ENCODE peak calls at places on chromosomes 1 and 21, in four cellular contexts. T, I, G and F are unnamed samples.

GRCh38 chr1:117836069-117836468 is 93.4 kb downstream of the GDAP2 start:
- DNase-seq in T (no peak), G (no peak), I (no peak), F (no peak)

GRCh38 chr21:16587141-16587570 is 857.4 kb downstream of the USP25 start:
- DNase-seq in I (no peak), T (peak; percentile 84), G (peak; percentile 48), F (peak; percentile 54)

GRCh38 chr1:201563406-201563780 is 24.5 kb downstream of the NAV1 start:
- DNase-seq in G (no peak), I (peak; percentile 24), T (no peak), F (no peak)

GRCh38 chr1:33346921-33347649 is 26.2 kb upstream of the A3GALT2 start:
- DNase-seq in G (no peak), T (peak; percentile 81), I (no peak), F (no peak)

GRCh38 chr1:157994704-157995540 is 1.5 kb downstream of the KIRREL1 start:
- DNase-seq in T (no peak), G (no peak), I (no peak), F (no peak)

GRCh38 chr21:30710499-30710898 is 8.1 kb downstream of the KRTAP21-3 start:
- DNase-seq in I (no peak), T (no peak), G (no peak), F (no peak)

GRCh38 chr1:200610846-200611245 is 9.7 kb downstream of the KIF14 start:
- DNase-seq in T (no peak), G (no peak), I (no peak), F (no peak)

GRCh38 chr1:12537906-12538461 is 80.0 kb downstream of the DHRS3 start:
- DNase-seq in T (no peak), I (no peak), G (no peak), F (no peak)

GRCh38 chr21:42159560-42160110 is 59.3 kb upstream of the ABCG1 start:
- DNase-seq in G (no peak), I (peak; percentile 32), T (no peak), F (no peak)

GRCh38 chr1:227131193-227131592 is 187.1 kb downstream of the CDC42BPA start:
- DNase-seq in I (no peak), G (peak; percentile 34), T (peak; percentile 48), F (no peak)

GRCh38 chr21:41847066-41847804 is 31.9 kb downstream of the PRDM15 start:
- DNase-seq in T (no peak), G (no peak), I (peak; percentile 16), F (no peak)

GRCh38 chr1:8879348-8880067 is 1.0 kb upstream of the ENO1 start:
- DNase-seq in G (no peak), T (no peak), I (no peak), F (peak; percentile 37)

GRCh38 chr1:228145050-228145343 is 4.7 kb upstream of the GJC2 start:
- DNase-seq in I (no peak), G (peak; percentile 10), T (no peak), F (no peak)

GRCh38 chr1:39539252-39539790 is 37.3 kb downstream of the PABPC4 start:
- DNase-seq in I (peak; percentile 79), G (peak; percentile 85), T (peak; percentile 63), F (peak; percentile 59)

GRCh38 chr1:51624851-51625250 is 8.0 kb downstream of the OSBPL9 start:
- DNase-seq in I (no peak), T (no peak), G (no peak), F (no peak)

GRCh38 chr21:35198004-35198403 is 148.9 kb upstream of the RUNX1 start:
- DNase-seq in T (peak; percentile 63), G (no peak), I (no peak), F (no peak)

GRCh38 chr1:112954059-112954458 is 1.9 kb downstream of the SLC16A1 start:
- DNase-seq in G (no peak), I (no peak), T (no peak), F (no peak)

GRCh38 chr1:63674238-63674864 is 81.1 kb downstream of the PGM1 start:
- DNase-seq in T (peak; percentile 84), I (no peak), G (peak; percentile 72), F (peak; percentile 82)

GRCh38 chr1:103087261-103087660 is 21.1 kb downstream of the COL11A1 start:
- DNase-seq in G (no peak), I (no peak), T (no peak), F (no peak)

GRCh38 chr1:184533915-184534314 is 147.1 kb downstream of the C1orf21 start:
- DNase-seq in T (no peak), I (no peak), G (no peak), F (no peak)

GRCh38 chr21:23475518-23476189 is 2131.6 kb downstream of the MRPL39 start:
- DNase-seq in G (peak; percentile 28), I (no peak), T (no peak), F (no peak)

GRCh38 chr1:95003433-95003738 is 69.4 kb downstream of the ALG14 start:
- DNase-seq in I (no peak), G (no peak), T (no peak), F (no peak)

GRCh38 chr1:106717561-106717960 is 338.9 kb upstream of the PRMT6 start:
- DNase-seq in T (no peak), I (no peak), G (no peak), F (no peak)
- TF ChIP-seq EP300 in T (no peak), I (no peak), G (no peak), F (no peak)

GRCh38 chr1:208158640-208159541 is 85.3 kb downstream of the PLXNA2 start:
- DNase-seq in I (no peak), G (no peak), T (no peak), F (no peak)
- H3K4me1 ChIP-seq in I (peaks cover 60% of the 10 kb centered on the region), G (peaks cover 54% of the 10 kb centered on the region), T (no peaks in the 10 kb centered on the region), F (peaks cover 14% of the 10 kb centered on the region)

GRCh38 chr1:110228853-110229252 is 18.7 kb downstream of the KCNC4 start:
- DNase-seq in T (no peak), I (no peak), G (no peak), F (no peak)

GRCh38 chr1:110228386-110228785 is 18.3 kb downstream of the KCNC4 start:
- DNase-seq in G (no peak), T (no peak), I (no peak), F (no peak)

GRCh38 chr1:110227774-110228173 is 17.7 kb downstream of the KCNC4 start:
- DNase-seq in T (no peak), G (no peak), I (no peak), F (no peak)

GRCh38 chr1:110229348-110230001 is 19.4 kb downstream of the KCNC4 start:
- DNase-seq in I (no peak), G (peak; percentile 43), T (no peak), F (no peak)

DNA sequence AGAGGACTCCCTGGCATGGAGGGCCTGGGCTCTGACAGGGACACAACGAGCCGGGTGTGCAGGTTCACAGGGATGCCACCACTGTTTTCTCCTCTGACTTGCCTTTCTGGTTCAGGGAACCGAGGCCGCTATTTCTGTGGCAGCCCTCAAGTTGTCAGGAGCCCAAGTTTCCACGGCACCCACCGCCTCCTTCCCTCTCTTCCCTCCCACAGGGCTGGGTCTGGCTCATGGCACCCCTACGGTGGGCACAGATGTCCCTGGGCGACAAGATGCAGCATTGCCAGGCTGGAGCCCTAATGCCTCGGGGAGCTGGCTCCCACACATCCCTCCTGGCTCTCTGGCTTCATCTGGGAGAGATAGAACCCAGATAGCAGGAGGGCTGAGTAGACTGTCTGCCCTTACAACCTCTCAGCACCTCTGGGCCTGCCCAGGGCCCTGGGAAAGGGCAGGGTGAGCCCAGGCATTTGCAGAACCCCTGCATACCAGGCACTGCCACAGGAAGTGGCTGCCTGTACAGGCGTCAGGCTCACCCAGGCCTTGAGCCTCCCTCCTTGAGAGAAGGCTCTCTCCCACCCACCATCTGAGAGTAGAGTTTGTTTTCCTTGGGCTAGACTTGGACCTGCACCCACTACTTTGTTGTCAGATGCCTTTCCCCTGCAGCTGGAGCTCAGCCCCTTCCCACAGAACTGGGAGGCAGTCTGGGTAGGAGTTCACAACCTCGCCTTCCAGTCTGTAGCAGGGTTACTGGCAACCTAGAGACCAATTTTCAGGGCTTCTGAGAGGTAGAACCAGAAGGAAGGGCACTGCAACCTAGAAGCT is 20.5 kb downstream of the KCNC4 start:
- DNase-seq in G (peak; percentile 62), I (no peak), T (no peak), F (no peak)
- TF ChIP-seq EP300 in G (no peak), I (no peak), T (no peak), F (no peak)

DNA sequence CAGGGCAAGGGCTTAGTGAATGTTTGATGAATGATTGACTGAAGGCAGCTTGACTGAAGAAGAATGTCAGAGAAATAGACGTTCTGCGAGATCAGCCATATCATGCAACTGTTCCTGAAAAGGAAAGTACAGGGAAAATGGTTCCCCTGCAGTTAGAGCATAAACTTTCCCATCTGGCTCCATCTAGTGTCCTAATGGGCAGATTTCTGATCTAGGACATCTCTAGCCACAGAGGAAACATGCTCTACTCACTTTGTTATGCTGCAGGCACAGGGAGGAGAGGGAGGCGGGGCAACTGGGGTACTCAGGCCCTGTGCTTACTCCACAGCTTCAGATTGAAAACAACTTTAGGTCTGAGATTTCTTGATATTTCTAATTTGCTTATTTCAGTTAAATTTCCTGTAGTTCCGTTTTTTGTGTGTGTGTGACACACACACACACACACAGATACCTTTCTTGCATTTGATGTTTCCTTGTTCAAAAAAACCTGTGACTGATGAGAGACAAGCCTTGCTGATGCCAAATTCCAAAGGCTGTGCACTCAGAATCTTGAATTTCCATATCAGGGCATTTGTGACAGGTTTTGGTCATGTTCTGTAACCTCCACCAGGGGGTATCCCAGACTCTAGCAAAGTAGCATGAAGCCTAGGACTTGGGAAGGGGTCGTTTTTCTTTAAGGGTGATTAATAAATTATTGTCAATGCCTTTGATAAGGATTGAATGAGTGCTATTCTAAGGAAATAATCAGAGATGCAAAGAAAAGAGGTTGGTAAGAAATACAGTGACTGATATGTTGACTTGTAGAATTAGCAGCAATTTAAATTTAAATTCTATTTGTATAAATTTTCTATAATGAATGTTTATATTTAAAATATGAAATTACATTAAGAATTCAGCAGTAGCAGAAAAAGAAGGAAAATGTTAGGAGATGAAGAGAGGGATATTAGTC is 139.7 kb upstream of the BEND5 start:
- DNase-seq in G (peak; percentile 63), I (no peak), T (peak; percentile 71), F (no peak)
- H3K4me1 ChIP-seq in G (peaks cover 13% of the 10 kb centered on the region), I (no peaks in the 10 kb centered on the region), T (peaks cover 27% of the 10 kb centered on the region), F (no peaks in the 10 kb centered on the region)

GRCh38 chr1:54953846-54954245 is 26.6 kb upstream of the TMEM61 start:
- DNase-seq in I (no peak), T (no peak), G (no peak), F (no peak)

GRCh38 chr1:54951810-54952226 is 28.6 kb upstream of the TMEM61 start:
- DNase-seq in I (no peak), T (no peak), G (no peak), F (no peak)

GRCh38 chr1:54955359-54955758 is 25.1 kb upstream of the TMEM61 start:
- DNase-seq in G (no peak), I (no peak), T (peak; percentile 44), F (no peak)

GRCh38 chr1:54950361-54951163 is 29.9 kb upstream of the TMEM61 start:
- DNase-seq in I (no peak), T (peak; percentile 72), G (peak; percentile 76), F (peak; percentile 74)

GRCh38 chr1:54952950-54953718 is 27.3 kb upstream of the TMEM61 start:
- DNase-seq in T (peak; percentile 10), I (no peak), G (no peak), F (no peak)
- TF ChIP-seq EP300 in T (no peak), I (no peak), G (no peak), F (no peak)